ENCODE peak calls at places on chromosome 18, in nine cellular contexts. Y is fibroblast of lung; V is CD8-positive, alpha-beta T cell; P is naive thymus-derived CD4-positive, alpha-beta T cell; B is lung; S is tibial artery; T is PC-3; C is CD8-positive, alpha-beta memory T cell; O is K562. R is an unnamed sample. For H3K4me1, the result is how much of the 10 kb centered on the place peaks cover.

GRCh38 chr18:63648241-63648640 is 4.2 kb upstream of the SERPINB4 start:
- DNase-seq in T (peak), B (no peak), P (no peak), V (no peak), O (no peak), C (no peak), S (no peak), Y (no peak), R (no peak)

GRCh38 chr18:13437801-13438506 is 219.4 kb downstream of the LDLRAD4 start:
- DNase-seq in P (peak), T (no peak), B (no peak), Y (no peak), C (no peak), V (peak), S (no peak), O (no peak), R (no peak)

GRCh38 chr18:52313213-52313612 is 26.8 kb upstream of the DCC start:
- DNase-seq in Y (no peak), C (no peak), B (no peak), V (no peak), P (no peak), T (peak), O (no peak), S (no peak), R (no peak)

GRCh38 chr18:50967714-50968661 is at the start of gene ELAC1:
- DNase-seq in P (peak), C (peak), B (peak), S (peak), V (peak), T (peak), Y (peak), O (peak), R (peak)

GRCh38 chr18:2988041-2988794 is 24.7 kb downstream of the LPIN2 start:
- DNase-seq in T (no peak), V (no peak), S (no peak), Y (peak), P (no peak), O (no peak), B (no peak), C (no peak), R (no peak)

GRCh38 chr18:50286391-50287027 is 983 bp downstream of the CXXC1 start:
- DNase-seq in T (peak), P (no peak), S (no peak), B (no peak), Y (no peak), V (no peak), O (peak), C (peak), R (no peak)

GRCh38 chr18:14086459-14087231 is 45.6 kb downstream of the ZNF519 start:
- DNase-seq in T (peak), V (no peak), C (no peak), O (peak), S (no peak), B (no peak), Y (peak), P (no peak), R (peak)

GRCh38 chr18:48778344-48779011 is 172.3 kb downstream of the SMAD7 start:
- DNase-seq in O (no peak), B (no peak), P (no peak), C (no peak), Y (no peak), V (no peak), T (no peak), S (no peak), R (no peak)

GRCh38 chr18:43442571-43442970 is 165.3 kb upstream of the SYT4 start:
- DNase-seq in T (no peak), S (no peak), B (no peak), O (no peak), C (no peak), P (no peak), V (no peak), Y (peak), R (no peak)

GRCh38 chr18:13381907-13382682 is 163.5 kb downstream of the LDLRAD4 start:
- DNase-seq in B (peak), O (no peak), C (peak), T (no peak), V (no peak), S (peak), P (peak), Y (peak), R (no peak)

GRCh38 chr18:48770243-48770642 is 180.5 kb downstream of the SMAD7 start:
- DNase-seq in B (no peak), T (no peak), S (no peak), P (no peak), C (no peak), Y (no peak), O (no peak), V (no peak), R (no peak)

GRCh38 chr18:24050916-24051255 is 36.3 kb downstream of the TTC39C start:
- DNase-seq in O (no peak), B (no peak), S (no peak), T (no peak), C (no peak), P (no peak), V (no peak), Y (no peak), R (no peak)
- H3K4me1 ChIP-seq in O (under half), B (under half), S (under half), T (under half), C (half or more), P (half or more), V (half or more), Y (under half), R (under half)

GRCh38 chr18:15198116-15198389 is 450.1 kb downstream of the ANKRD30B start:
- DNase-seq in C (no peak), Y (no peak), O (no peak), T (peak), P (no peak), B (no peak), V (no peak), S (no peak), R (no peak)
- H3K4me3 ChIP-seq in C (no peak), Y (no peak), O (no peak), T (peak), P (no peak), B (no peak), V (no peak), S (peak), R (no peak)

DNA sequence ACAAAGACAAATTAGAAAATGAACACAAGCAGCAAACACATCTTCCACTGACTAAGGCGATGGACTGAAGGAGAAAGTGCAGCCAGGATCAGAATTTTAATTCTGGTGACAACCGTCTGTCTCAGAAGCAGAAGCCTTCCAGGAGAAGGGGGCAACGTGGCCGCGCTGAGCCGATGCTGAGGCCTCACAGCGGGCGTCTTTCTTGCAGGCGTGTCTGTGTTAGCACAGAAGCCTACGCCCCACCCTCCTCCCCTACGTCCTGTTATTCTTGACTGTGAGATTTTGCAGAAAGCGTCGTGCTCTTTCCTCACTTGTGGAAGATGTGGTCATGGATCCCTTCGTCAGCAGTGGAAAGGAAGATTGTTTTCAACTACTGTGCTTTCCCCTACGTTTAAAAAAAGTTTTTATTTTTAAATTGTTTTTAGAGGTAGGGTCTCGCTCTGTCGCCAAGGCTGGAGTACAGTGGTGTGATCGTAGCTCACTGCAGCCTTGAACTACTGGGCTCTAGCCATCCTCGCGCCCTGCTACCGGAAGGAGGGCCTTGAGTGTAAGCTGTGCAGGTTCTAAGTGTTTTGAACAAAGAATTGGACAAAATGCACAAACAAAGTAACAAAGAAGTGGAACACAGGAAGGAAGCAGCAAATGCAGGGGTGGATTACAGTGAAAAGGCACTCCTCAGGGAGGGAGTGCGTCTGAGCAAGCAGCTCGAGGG is 422.0 kb downstream of the GALR1 start:
- DNase-seq in V (no peak), O (no peak), P (no peak), C (no peak), Y (no peak), T (no peak), S (no peak), B (no peak), R (no peak)
- H3K4me1 ChIP-seq in V (under half), O (under half), P (under half), C (under half), Y (under half), T (under half), S (under half), B (under half), R (under half)

DNA sequence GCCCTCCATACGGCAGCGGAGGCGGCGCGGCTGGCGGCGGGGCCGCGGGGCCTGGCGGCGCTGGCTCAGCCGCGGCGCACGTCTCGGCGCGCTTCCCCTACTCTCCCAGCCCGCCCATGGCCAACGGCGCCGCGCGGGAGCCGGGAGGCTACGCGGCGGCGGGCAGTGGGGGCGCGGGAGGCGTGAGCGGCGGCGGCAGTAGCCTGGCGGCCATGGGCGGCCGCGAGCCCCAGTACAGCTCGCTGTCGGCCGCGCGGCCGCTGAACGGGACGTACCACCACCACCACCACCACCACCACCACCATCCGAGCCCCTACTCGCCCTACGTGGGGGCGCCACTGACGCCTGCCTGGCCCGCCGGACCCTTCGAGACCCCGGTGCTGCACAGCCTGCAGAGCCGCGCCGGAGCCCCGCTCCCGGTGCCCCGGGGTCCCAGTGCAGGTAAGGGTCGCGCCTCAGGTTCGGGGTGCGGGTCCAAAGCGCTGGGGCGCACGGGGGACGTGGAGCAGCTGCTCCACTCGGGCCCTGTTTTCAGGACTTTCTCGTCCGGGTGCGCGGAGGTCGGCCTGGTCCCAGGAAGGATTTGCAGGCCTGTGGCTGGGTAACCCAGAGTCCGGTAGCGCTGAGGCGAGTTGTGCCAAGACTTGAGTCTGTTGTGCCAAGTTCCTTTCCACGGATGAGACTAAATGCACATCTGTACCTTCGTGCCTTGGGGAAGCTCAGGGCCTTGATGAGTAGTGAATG is 2.6 kb downstream of the GATA6 start:
- DNase-seq in B (no peak), Y (peak), T (no peak), C (no peak), V (no peak), P (no peak), S (peak), O (no peak), R (no peak)
- H3K4me3 ChIP-seq in B (peak), Y (peak), T (peak), C (no peak), V (no peak), P (no peak), S (peak), O (no peak), R (no peak)

R was measured in Karpas-422.